ENCODE peak calls at places on chromosomes 5 and 9, in four cellular contexts. H, G, L and X are unnamed samples.

GRCh38 chr9:21710792-21711191 is 91.6 kb upstream of the MTAP start:
- DNase-seq in G (no peak), L (no peak), H (no peak), X (no peak)

GRCh38 chr5:129063483-129064136 is 30.9 kb upstream of the ISOC1 start:
- DNase-seq in H (no peak), G (no peak), L (no peak), X (no peak)

GRCh38 chr5:179325296-179326031 is 19.8 kb downstream of the ADAMTS2 start:
- DNase-seq in G (no peak), L (no peak), H (peak), X (no peak)

GRCh38 chr5:126274819-126275218 is 148.4 kb upstream of the GRAMD2B start:
- DNase-seq in L (no peak), G (no peak), H (no peak), X (no peak)

GRCh38 chr9:83238871-83239624 is 176.1 kb upstream of the RASEF start:
- DNase-seq in H (no peak), G (no peak), L (no peak), X (peak)

GRCh38 chr9:94948567-94949235 is 222.2 kb downstream of the AOPEP start:
- DNase-seq in G (no peak), H (no peak), L (no peak), X (no peak)

GRCh38 chr9:135478858-135479468 is 619 bp upstream of the PPP1R26 start:
- DNase-seq in H (peak), L (peak), G (no peak), X (no peak)

GRCh38 chr9:18906656-18907395 is 126.2 kb downstream of the SAXO1 start:
- DNase-seq in G (no peak), L (peak), H (no peak), X (peak)

GRCh38 chr9:32442433-32442832 is 58.0 kb downstream of the ACO1 start:
- DNase-seq in G (no peak), H (no peak), L (no peak), X (no peak)

GRCh38 chr5:90657788-90658187 is 99.2 kb downstream of the ADGRV1 start:
- DNase-seq in G (no peak), L (no peak), H (no peak), X (no peak)

GRCh38 chr9:14866200-14866749 is 44.0 kb downstream of the FREM1 start:
- DNase-seq in L (no peak), H (no peak), G (no peak), X (no peak)

GRCh38 chr5:108381034-108381954 is 604 bp downstream of the FBXL17 start:
- DNase-seq in L (peak), G (peak), H (peak), X (peak)

GRCh38 chr9:76810377-76810957 is 46.2 kb downstream of the PCA3 start:
- DNase-seq in H (no peak), L (no peak), G (peak), X (peak)

GRCh38 chr5:125190232-125191051 is 444.0 kb upstream of the ZNF608 start:
- DNase-seq in H (no peak), L (no peak), G (no peak), X (no peak)

GRCh38 chr9:137213160-137214060 is 7.9 kb downstream of the NDOR1 start:
- DNase-seq in G (no peak), L (no peak), H (no peak), X (no peak)

GRCh38 chr5:127660048-127660733 is 11.3 kb downstream of the CTXN3 start:
- DNase-seq in L (no peak), H (peak), G (no peak), X (no peak)

GRCh38 chr5:177588413-177588909 is 3.5 kb upstream of the TMED9 start:
- DNase-seq in G (no peak), L (no peak), H (no peak), X (no peak)

GRCh38 chr9:68530618-68531017 is 10.1 kb downstream of the TMEM252 start:
- DNase-seq in G (no peak), L (no peak), H (peak), X (no peak)

GRCh38 chr9:17330097-17330496 is 195.3 kb downstream of the CNTLN start:
- DNase-seq in L (no peak), H (no peak), G (no peak), X (no peak)

GRCh38 chr5:168710706-168711105 is 131.5 kb upstream of the PANK3 start:
- DNase-seq in H (no peak), G (no peak), L (no peak), X (no peak)

GRCh38 chr9:5186416-5187169 is 1.2 kb upstream of the INSL6 start:
- DNase-seq in H (peak), G (peak), L (peak), X (peak)

GRCh38 chr9:27227192-27227591 is 69.8 kb downstream of the EQTN start:
- DNase-seq in H (no peak), L (no peak), G (no peak), X (peak)

DNA sequence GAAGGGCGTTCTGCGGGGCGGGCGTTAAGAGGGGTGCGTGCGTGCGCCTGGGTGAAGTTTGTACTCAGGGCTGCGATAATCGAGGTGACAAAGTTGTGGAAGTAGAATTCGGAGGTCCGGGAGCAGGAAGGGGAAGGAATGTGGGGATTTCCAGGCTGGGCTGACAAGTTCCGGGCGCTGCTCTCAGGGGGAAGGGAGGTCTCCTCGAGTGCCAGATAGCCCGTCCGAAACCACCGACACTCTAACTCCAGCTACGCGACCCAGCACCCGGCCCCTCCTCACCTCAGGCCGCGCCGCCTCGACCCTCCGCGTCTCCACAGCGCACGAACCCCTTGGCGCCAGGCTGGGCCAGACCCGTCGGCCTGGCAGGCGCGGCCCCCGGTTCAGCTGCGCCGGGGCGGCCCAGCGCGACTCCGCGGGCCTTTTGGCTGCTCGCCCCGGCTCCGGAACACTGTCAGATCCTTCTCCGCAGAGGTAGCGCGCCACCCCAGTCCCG is at the start of gene IL6ST:
- DNase-seq in H (no peak), L (peak), G (no peak), X (no peak)
- TF ChIP-seq POLR2A in H (peak), L (peak), G (peak), X (no peak)

GRCh38 chr9:112430006-112430522 is 50.2 kb downstream of the HSDL2 start:
- DNase-seq in G (no peak), H (no peak), L (no peak), X (no peak)
- TF ChIP-seq POLR2A in G (no peak), H (no peak), L (no peak), X (no peak)

GRCh38 chr5:141388661-141389060 is 1.2 kb downstream of the PCDHGB4 start:
- DNase-seq in H (no peak), G (no peak), L (no peak), X (no peak)
- TF ChIP-seq POLR2A in H (no peak), G (no peak), L (no peak), X (no peak)

DNA sequence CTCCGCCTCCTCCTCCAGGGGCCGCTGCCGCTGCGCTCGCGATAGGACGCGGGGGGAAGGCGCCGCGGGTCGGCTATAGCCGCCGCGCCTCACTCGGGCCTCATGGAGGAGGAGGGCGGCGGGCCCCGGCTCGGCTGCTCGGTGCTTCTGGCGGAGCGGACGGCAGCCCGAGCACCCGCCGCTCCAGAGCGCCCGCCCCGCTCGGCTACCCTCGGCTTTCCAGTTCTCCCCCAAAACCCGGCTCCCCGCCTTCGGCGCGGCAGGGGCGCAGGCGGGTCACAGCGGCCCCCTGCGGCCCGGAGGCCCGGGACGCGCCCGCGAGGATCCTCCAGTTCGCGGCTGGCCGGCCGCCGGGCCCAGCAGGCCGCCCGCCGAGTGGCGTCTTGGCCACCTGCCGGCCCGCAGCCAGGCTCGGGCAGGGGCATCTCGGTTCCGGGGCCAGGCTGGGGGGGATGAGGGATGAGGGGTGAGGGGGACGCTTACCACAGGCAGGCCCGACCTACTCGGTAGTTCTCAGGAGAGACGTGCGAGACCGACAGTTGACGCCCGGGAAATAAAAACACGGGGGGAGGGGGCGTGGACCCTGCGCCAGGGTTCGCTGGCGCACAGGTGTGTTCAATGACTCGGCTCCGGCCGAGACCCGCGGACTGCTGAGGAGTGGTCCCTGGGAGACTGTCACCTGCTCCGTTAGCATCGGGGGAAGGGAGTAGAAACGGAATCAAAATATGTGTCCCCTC is at the start of gene PAIP1:
- DNase-seq in G (peak), H (peak), L (peak), X (peak)
- TF ChIP-seq POLR2A in G (no peak), H (peak), L (peak), X (peak)

GRCh38 chr9:104968025-104968982 is 40.3 kb upstream of the ABCA1 start:
- DNase-seq in L (peak), G (peak), H (peak), X (peak)
- TF ChIP-seq POLR2A in L (peak), G (peak), H (peak), X (peak)

GRCh38 chr9:470041-470781 is 255.5 kb downstream of the DOCK8 start:
- DNase-seq in H (peak), L (no peak), G (peak), X (peak)
- TF ChIP-seq POLR2A in H (peak), L (peak), G (peak), X (peak)

GRCh38 chr9:129139233-129139992 is 28.2 kb downstream of the PTPA start:
- DNase-seq in L (peak), H (peak), G (peak), X (peak)
- TF ChIP-seq POLR2A in L (no peak), H (no peak), G (peak), X (no peak)

GRCh38 chr9:118961857-118962256 is 407.4 kb downstream of the BRINP1 start:
- DNase-seq in H (no peak), L (peak), G (no peak), X (no peak)
- TF ChIP-seq POLR2A in H (no peak), L (no peak), G (no peak), X (no peak)

GRCh38 chr5:213803-214395 is 4.1 kb downstream of the CCDC127 start:
- DNase-seq in G (no peak), L (no peak), H (no peak), X (no peak)

GRCh38 chr5:219492-219891 is 1.4 kb downstream of the SDHA start:
- DNase-seq in L (no peak), H (no peak), G (no peak), X (peak)

GRCh38 chr5:220008-220407 is 1.9 kb downstream of the SDHA start:
- DNase-seq in L (no peak), H (no peak), G (no peak), X (no peak)

GRCh38 chr5:217860-218456 is at the start of the genes CCDC127 and SDHA:
- DNase-seq in H (peak), L (peak), G (peak), X (peak)

DNA sequence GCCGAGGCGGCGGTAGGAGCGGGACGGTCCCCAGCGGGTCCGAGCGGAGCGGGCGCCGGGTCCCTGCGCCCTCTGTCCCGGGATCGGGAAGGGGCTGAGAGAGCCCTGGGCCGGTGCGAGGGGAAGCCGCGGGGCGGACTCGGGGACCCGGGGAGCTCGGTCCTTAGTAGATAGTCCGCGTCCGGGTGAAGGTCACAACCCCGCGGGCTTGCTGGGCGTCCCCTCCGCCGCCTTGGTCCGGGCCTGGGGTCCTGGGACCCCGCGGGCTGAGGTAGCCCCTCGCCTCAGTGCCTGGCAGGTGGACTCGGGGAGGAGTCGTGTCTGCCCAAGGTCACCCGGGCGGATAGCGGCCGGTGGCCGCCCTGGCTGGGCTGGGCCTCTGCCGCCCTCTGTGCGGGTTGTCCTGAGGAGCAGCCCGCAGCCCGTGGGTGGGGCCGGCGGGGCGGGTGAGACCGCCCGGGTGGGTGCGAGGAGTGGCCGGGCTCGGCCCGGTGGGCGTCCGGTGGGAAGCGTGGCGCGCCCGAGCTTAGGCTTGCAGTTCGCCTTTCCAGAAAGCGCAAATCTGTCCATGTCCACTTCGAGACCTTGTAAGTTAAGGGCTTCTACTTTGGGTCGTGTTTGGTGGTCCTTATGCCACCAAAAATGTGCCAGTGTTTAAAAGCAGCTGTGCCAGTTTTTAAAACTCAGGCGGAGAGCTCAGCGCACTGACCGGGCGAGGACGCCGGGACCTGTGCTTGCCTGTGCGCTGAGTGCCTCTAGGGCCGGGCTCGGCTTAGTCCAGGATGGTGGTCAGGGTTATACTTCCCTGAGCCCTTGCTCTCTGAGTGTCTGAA is 553 bp downstream of the SDHA start:
- DNase-seq in L (no peak), H (peak), G (no peak), X (peak)
- TF ChIP-seq POLR2A in L (no peak), H (peak), G (no peak), X (no peak)

GRCh38 chr5:10652606-10653005 is 88.7 kb downstream of the ANKRD33B start:
- DNase-seq in G (no peak), H (no peak), L (no peak), X (no peak)
- TF ChIP-seq POLR2A in G (no peak), H (no peak), L (no peak), X (no peak)